ENCODE peak calls at places on chromosomes 2 and 18, in four cellular contexts. X is heart left ventricle, H is Karpas-422, A is cardiac muscle cell. B is an unnamed sample.

GRCh38 chr2:201383156-201383555 is 26.0 kb upstream of the FLACC1 start:
- DNase-seq in X (no peak), H (no peak), A (no peak), B (no peak)

GRCh38 chr18:13629841-13630747 is 96.3 kb downstream of the FAM210A start:
- DNase-seq in H (peak; percentile 83), X (peak; percentile 58), A (peak; percentile 70), B (no peak)

GRCh38 chr2:72989770-72990556 is 72.6 kb downstream of the EMX1 start:
- DNase-seq in H (no peak), X (peak; percentile 34), A (peak; percentile 33), B (no peak)

GRCh38 chr18:69883781-69884180 is 63.9 kb downstream of the CD226 start:
- DNase-seq in H (no peak), A (no peak), X (no peak), B (no peak)

GRCh38 chr18:39681061-39681460 is 2115.5 kb upstream of the CELF4 start:
- DNase-seq in H (no peak), A (no peak), X (no peak), B (no peak)

GRCh38 chr2:185393091-185393490 is 345.5 kb upstream of the FSIP2 start:
- DNase-seq in X (no peak), H (no peak), A (no peak), B (no peak)

GRCh38 chr2:232976176-232976575 is 36.9 kb downstream of the NGEF start:
- DNase-seq in X (no peak), A (no peak), H (no peak), B (no peak)

GRCh38 chr2:40725040-40725439 is 273.1 kb upstream of the SLC8A1 start:
- DNase-seq in A (no peak), X (no peak), H (no peak), B (no peak)

GRCh38 chr2:46363535-46364170 is 66.4 kb downstream of the EPAS1 start:
- DNase-seq in A (peak; percentile 78), H (no peak), X (no peak), B (no peak)

GRCh38 chr18:13403786-13404549 is 185.4 kb downstream of the LDLRAD4 start:
- DNase-seq in A (no peak), X (no peak), H (no peak), B (no peak)

GRCh38 chr2:84223191-84223590 is 235.9 kb downstream of the SUCLG1 start:
- DNase-seq in X (no peak), H (no peak), A (peak; percentile 11), B (no peak)

GRCh38 chr2:213914510-213914909 is 496.3 kb upstream of the VWC2L start:
- DNase-seq in X (no peak), H (no peak), A (no peak), B (no peak)

GRCh38 chr18:22471546-22472131 is 53.9 kb upstream of the CTAGE1 start:
- DNase-seq in H (no peak), A (peak; percentile 72), X (peak; percentile 76), B (no peak)

GRCh38 chr18:12326711-12327460 is 18.8 kb downstream of the TUBB6 start:
- DNase-seq in X (no peak), H (no peak), A (no peak), B (no peak)

GRCh38 chr2:11784747-11785610 is 38.5 kb downstream of the LPIN1 start:
- DNase-seq in H (peak; percentile 51), X (peak; percentile 33), A (peak; percentile 54), B (peak; percentile 36)

GRCh38 chr2:236554629-236555282 is 14.9 kb upstream of the ACKR3 start:
- DNase-seq in H (no peak), X (no peak), A (no peak), B (no peak)
- H3K9me3 ChIP-seq in H (no peaks in the 10 kb centered on the region), X (no peaks in the 10 kb centered on the region), A (no peaks in the 10 kb centered on the region), B (no peaks in the 10 kb centered on the region)

DNA sequence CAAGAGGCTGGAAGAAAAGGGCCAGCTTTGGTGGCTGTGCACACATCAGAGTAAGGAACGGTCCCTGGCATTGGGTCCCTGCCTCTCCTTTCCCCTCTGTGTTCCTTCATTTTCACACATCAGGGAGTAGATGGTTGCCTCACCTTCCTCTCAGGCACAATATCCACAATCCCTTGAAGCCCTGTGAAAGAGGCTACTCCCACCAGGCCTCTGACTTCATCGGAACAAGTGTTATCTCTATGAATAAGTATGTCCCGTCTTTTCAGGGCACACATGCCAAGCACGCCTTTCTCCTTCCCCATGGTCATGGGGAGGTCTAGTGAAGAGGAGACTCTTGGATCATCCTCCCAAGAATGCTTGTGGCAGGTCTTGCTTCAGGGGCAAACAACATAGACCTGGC is 61.2 kb upstream of the LMAN1 start:
- DNase-seq in H (no peak), X (no peak), A (peak; percentile 53), B (no peak)
- H3K9me3 ChIP-seq in H (no peaks in the 10 kb centered on the region), X (no peaks in the 10 kb centered on the region), A (no peaks in the 10 kb centered on the region), B (no peaks in the 10 kb centered on the region)

GRCh38 chr2:133044556-133044955 is 374.6 kb upstream of the LYPD1 start:
- DNase-seq in A (no peak), H (no peak), X (no peak), B (no peak)

GRCh38 chr2:133040175-133040574 is 370.2 kb upstream of the LYPD1 start:
- DNase-seq in A (no peak), H (no peak), X (no peak), B (no peak)

DNA sequence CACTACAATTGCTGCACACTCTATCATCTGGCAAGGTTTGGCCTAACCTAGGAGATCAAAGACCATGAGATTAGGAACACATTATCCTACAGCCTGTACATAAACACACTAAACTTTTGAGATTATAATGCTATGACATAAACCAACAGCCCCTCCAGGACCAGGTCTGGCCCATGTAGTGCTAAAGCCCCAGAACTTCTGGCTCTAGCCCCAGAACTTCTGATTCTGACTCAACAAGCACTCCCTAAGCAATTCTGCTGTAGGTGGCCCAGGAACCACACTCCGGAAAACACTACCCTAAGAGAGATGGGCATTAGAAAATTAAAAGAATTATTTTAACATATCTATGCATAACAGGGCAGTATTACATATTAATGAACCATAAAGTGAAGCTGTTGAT is 369.5 kb upstream of the LYPD1 start:
- DNase-seq in X (no peak), A (no peak), H (no peak), B (no peak)
- H3K9me3 ChIP-seq in X (no peaks in the 10 kb centered on the region), A (no peaks in the 10 kb centered on the region), H (no peaks in the 10 kb centered on the region), B (peaks cover 3% of the 10 kb centered on the region)

GRCh38 chr18:14943486-14943885 is 195.5 kb downstream of the ANKRD30B start:
- DNase-seq in X (no peak), H (no peak), A (no peak), B (no peak)

GRCh38 chr18:14940738-14941137 is 192.8 kb downstream of the ANKRD30B start:
- DNase-seq in H (no peak), A (no peak), X (no peak), B (no peak)

GRCh38 chr18:14941256-14941655 is 193.3 kb downstream of the ANKRD30B start:
- DNase-seq in X (no peak), A (no peak), H (no peak), B (no peak)

GRCh38 chr18:14941792-14942191 is 193.8 kb downstream of the ANKRD30B start:
- DNase-seq in X (no peak), A (no peak), H (no peak), B (no peak)

DNA sequence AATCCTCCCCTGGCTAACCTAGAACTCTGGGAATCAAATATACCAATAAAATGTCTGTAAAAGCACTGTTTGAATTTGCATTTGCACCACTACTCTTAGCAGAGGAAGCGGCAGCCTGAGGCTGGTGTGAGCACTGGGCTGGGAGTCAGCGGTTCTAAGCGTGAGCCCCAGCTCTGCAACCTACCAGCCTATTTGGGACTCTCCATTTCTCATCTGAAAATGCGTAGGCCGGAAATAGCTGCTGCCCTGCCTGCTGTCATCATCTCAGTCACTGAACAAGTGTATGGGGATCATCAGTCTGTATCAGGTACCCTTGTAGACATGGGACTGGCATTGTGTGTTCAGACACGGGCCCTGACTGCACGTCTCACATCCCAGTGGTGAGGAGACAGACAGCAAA is 194.3 kb downstream of the ANKRD30B start:
- DNase-seq in X (no peak), A (no peak), H (no peak), B (no peak)
- H3K9me3 ChIP-seq in X (no peaks in the 10 kb centered on the region), A (no peaks in the 10 kb centered on the region), H (no peaks in the 10 kb centered on the region), B (no peaks in the 10 kb centered on the region)

GRCh38 chr2:170911314-170911889 is 17.7 kb upstream of the GORASP2 start:
- DNase-seq in X (no peak), A (no peak), H (no peak), B (no peak)
- H3K9me3 ChIP-seq in X (peaks cover 14% of the 10 kb centered on the region), A (no peaks in the 10 kb centered on the region), H (peaks cover 13% of the 10 kb centered on the region), B (peaks cover 4% of the 10 kb centered on the region)

B was measured in T-helper 17 cell.